ENCODE peak calls at places on chromosomes 13 and 19, in six cellular contexts. H, I, E, B, Y and G are unnamed samples.

GRCh38 chr19:3506384-3507340 is 551 bp downstream of the FZR1 start:
- DNase-seq in Y (peak), E (peak), B (peak), I (no peak), H (peak), G (peak)

GRCh38 chr19:45865269-45865948 is 1.3 kb downstream of the FOXA3 start:
- DNase-seq in H (no peak), I (no peak), B (no peak), Y (no peak), E (peak), G (no peak)

GRCh38 chr19:12194827-12195500 is 32.1 kb downstream of the ZNF136 start:
- DNase-seq in H (no peak), I (peak), Y (peak), B (peak), E (peak), G (peak)

GRCh38 chr13:97695684-97696083 is 257.8 kb upstream of the IPO5 start:
- DNase-seq in B (no peak), H (no peak), E (no peak), Y (no peak), I (no peak), G (no peak)

GRCh38 chr13:23506821-23507210 is 63.4 kb upstream of the TNFRSF19 start:
- DNase-seq in H (no peak), B (no peak), E (no peak), I (peak), Y (no peak), G (no peak)

GRCh38 chr13:44398606-44399005 is 25.0 kb downstream of the SERP2 start:
- DNase-seq in H (no peak), E (no peak), B (no peak), Y (no peak), I (no peak), G (no peak)

GRCh38 chr19:4687396-4687795 is 17.3 kb upstream of the MYDGF start:
- DNase-seq in H (no peak), I (no peak), Y (no peak), B (no peak), E (no peak), G (no peak)

GRCh38 chr19:7349961-7350711 is 1.4 kb downstream of the ARHGEF18 start:
- DNase-seq in E (peak), I (no peak), B (peak), Y (peak), H (no peak), G (no peak)

GRCh38 chr13:60765700-60766411 is 368.8 kb downstream of the TDRD3 start:
- DNase-seq in Y (no peak), E (no peak), H (no peak), B (no peak), I (peak), G (no peak)

GRCh38 chr13:101751488-101751887 is 299.0 kb downstream of the ITGBL1 start:
- DNase-seq in Y (no peak), E (no peak), I (peak), H (no peak), B (no peak), G (no peak)

GRCh38 chr13:51614350-51614786 is 30.1 kb downstream of the WDFY2 start:
- DNase-seq in Y (peak), H (no peak), I (no peak), E (no peak), B (no peak), G (peak)

GRCh38 chr13:65063753-65064152 is 2166.4 kb downstream of the PCDH9 start:
- DNase-seq in I (peak), H (no peak), E (no peak), B (no peak), Y (no peak), G (no peak)

GRCh38 chr13:65064967-65065366 is 2165.2 kb downstream of the PCDH9 start:
- DNase-seq in I (no peak), H (no peak), E (no peak), Y (no peak), B (no peak), G (no peak)
- TF ChIP-seq CTCF in I (no peak), H (no peak), E (no peak), Y (no peak), B (no peak), G (no peak)

GRCh38 chr13:21625366-21625765 is 21.4 kb upstream of the MICU2 start:
- DNase-seq in E (no peak), I (peak), H (no peak), B (peak), Y (no peak), G (peak)
- TF ChIP-seq CTCF in E (peak), I (peak), H (peak), B (peak), Y (peak), G (peak)

GRCh38 chr19:39498262-39499081 is at the start of gene DLL3:
- DNase-seq in Y (no peak), E (no peak), B (no peak), I (no peak), H (peak), G (no peak)

GRCh38 chr19:39496063-39496462 is 2.7 kb upstream of the DLL3 start:
- DNase-seq in B (no peak), Y (no peak), E (no peak), I (no peak), H (no peak), G (no peak)

GRCh38 chr19:39499082-39499642 is 415 bp downstream of the DLL3 start:
- DNase-seq in H (peak), I (no peak), Y (no peak), B (no peak), E (no peak), G (no peak)

GRCh38 chr19:39499932-39500331 is 1.2 kb downstream of the DLL3 start:
- DNase-seq in B (no peak), I (no peak), Y (no peak), E (no peak), H (no peak), G (no peak)

DNA sequence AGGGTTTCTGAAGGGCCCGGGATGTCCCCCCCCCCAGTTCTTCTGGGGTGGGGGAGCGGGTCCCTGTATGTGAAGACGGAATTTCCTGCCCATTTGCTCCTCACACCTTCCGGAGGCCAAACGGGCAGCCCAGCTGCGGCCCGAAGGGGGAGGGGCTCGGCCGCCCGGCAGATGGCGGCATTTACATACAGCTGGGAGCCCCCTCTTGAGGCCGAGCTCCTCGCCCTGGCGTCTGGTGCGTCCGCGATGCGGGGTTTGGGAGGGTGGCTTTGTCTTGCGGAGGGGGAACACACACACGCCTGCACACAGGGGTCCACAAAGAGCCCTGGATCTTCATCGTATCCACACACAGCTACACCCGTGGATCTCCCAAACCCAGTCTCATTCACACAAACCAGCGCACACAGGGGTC is 891 bp upstream of the DLL3 start:
- DNase-seq in Y (peak), I (peak), B (peak), H (peak), E (peak), G (peak)
- TF ChIP-seq CTCF in Y (no peak), I (peak), B (peak), H (peak), E (no peak), G (peak)

GRCh38 chr13:73338389-73338788 is 279.6 kb downstream of the KLF5 start:
- DNase-seq in I (peak), H (no peak), E (no peak), B (no peak), Y (no peak), G (no peak)

GRCh38 chr13:73337511-73337910 is 278.7 kb downstream of the KLF5 start:
- DNase-seq in Y (no peak), E (no peak), I (no peak), B (no peak), H (no peak), G (no peak)

GRCh38 chr13:73340069-73340468 is 281.3 kb downstream of the KLF5 start:
- DNase-seq in Y (no peak), H (no peak), I (no peak), B (no peak), E (no peak), G (no peak)

GRCh38 chr13:73339086-73339485 is 280.3 kb downstream of the KLF5 start:
- DNase-seq in Y (no peak), I (no peak), E (no peak), B (no peak), H (no peak), G (no peak)

DNA sequence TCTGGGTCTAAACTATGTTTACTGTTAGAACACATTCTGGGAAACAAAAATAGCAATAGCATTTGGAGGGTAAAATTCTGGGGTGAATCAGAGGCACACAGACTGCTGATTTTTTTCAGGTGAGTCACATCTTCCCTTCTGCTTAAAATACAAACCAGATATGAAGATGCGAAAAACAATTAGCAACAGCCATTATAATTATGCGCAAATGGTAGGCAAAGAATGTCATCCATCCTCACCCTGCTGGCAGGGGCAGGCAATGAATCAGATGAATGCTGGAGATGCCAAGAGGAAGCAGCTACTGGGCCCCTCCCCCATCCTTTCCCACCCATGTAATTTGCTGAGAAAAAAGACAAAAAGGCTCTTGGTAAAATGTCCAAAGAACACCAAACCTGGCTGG is 282.9 kb downstream of the KLF5 start:
- DNase-seq in Y (no peak), E (no peak), B (no peak), I (peak), H (no peak), G (no peak)
- TF ChIP-seq CTCF in Y (no peak), E (no peak), B (no peak), I (no peak), H (no peak), G (no peak)

GRCh38 chr13:66994097-66994496 is 236.0 kb downstream of the PCDH9 start:
- DNase-seq in H (peak), Y (no peak), B (no peak), I (peak), E (peak), G (peak)
- TF ChIP-seq CTCF in H (peak), Y (no peak), B (peak), I (peak), E (no peak), G (peak)

GRCh38 chr19:52601025-52601973 is 31.2 kb downstream of the ZNF701 start:
- DNase-seq in E (peak), Y (peak), B (peak), I (peak), H (peak), G (peak)
- TF ChIP-seq CTCF in E (no peak), Y (peak), B (peak), I (peak), H (peak), G (peak)

GRCh38 chr19:15250635-15250993 is 18.4 kb upstream of the EPHX3 start:
- DNase-seq in E (no peak), H (no peak), I (no peak), Y (no peak), B (no peak), G (no peak)

GRCh38 chr19:15251010-15251748 is 18.9 kb upstream of the EPHX3 start:
- DNase-seq in Y (no peak), I (peak), E (no peak), H (no peak), B (no peak), G (no peak)

GRCh38 chr19:15252398-15253018 is 20.3 kb upstream of the EPHX3 start:
- DNase-seq in B (no peak), E (no peak), I (peak), H (peak), Y (no peak), G (no peak)

GRCh38 chr19:15253076-15253475 is 20.8 kb upstream of the EPHX3 start:
- DNase-seq in H (no peak), E (no peak), I (no peak), B (no peak), Y (no peak), G (no peak)

GRCh38 chr19:15251749-15252397 is 19.6 kb upstream of the EPHX3 start:
- DNase-seq in H (peak), B (no peak), E (peak), Y (no peak), I (peak), G (no peak)
- TF ChIP-seq CTCF in H (peak), B (no peak), E (no peak), Y (no peak), I (peak), G (no peak)